ENCODE peak calls at places on chromosomes 4 and X, in six cellular contexts. F, B, A, M, G and I are unnamed samples.

GRCh38 chrX:132490086-132490419 is 1.2 kb upstream of the MBNL3 start:
- DNase-seq in M (no peak), B (no peak), A (no peak), F (no peak), G (peak), I (no peak)

GRCh38 chr4:24515698-24516097 is 68.7 kb downstream of the DHX15 start:
- DNase-seq in M (no peak), G (no peak), F (no peak), A (no peak), B (no peak), I (no peak)

GRCh38 chr4:83071116-83071515 is 36.1 kb downstream of the COPS4 start:
- DNase-seq in G (no peak), F (no peak), M (no peak), B (no peak), A (peak), I (no peak)

GRCh38 chrX:129984196-129984962 is 1.9 kb downstream of the BCORL1 start:
- DNase-seq in G (no peak), A (peak), B (no peak), F (no peak), M (no peak), I (peak)

GRCh38 chr4:2469192-2469984 is 482 bp downstream of the RNF4 start:
- DNase-seq in M (no peak), F (peak), G (no peak), A (peak), B (no peak), I (peak)

GRCh38 chr4:151340751-151341385 is 15.5 kb upstream of the SH3D19 start:
- DNase-seq in B (no peak), G (no peak), M (no peak), A (peak), F (peak), I (no peak)

GRCh38 chr4:147570616-147571015 is 46.6 kb upstream of the TMEM184C start:
- DNase-seq in M (no peak), F (no peak), B (no peak), G (no peak), A (no peak), I (peak)

GRCh38 chr4:153409412-153409811 is 56.7 kb upstream of the TMEM131L start:
- DNase-seq in B (no peak), A (peak), F (no peak), M (no peak), G (no peak), I (peak)

GRCh38 chr4:85836588-85836987 is 361.6 kb downstream of the ARHGAP24 start:
- DNase-seq in B (no peak), A (no peak), F (no peak), G (no peak), M (no peak), I (no peak)

GRCh38 chr4:83810428-83810827 is 274.5 kb downstream of the GPAT3 start:
- DNase-seq in F (no peak), M (no peak), B (no peak), G (no peak), A (no peak), I (no peak)

GRCh38 chrX:15416133-15416993 is 32.1 kb upstream of the VEGFD start:
- DNase-seq in M (no peak), G (no peak), F (no peak), B (no peak), A (no peak), I (no peak)

GRCh38 chrX:79146552-79147390 is 2.3 kb downstream of the GPR174 start:
- DNase-seq in F (no peak), G (no peak), A (no peak), M (no peak), B (no peak), I (no peak)